ENCODE peak calls at places on chromosome 7, in four cellular contexts. S is H9, F is HCT116, Z is IMR-90. U is an unnamed sample.

GRCh38 chr7:12635830-12636229 is 51.6 kb upstream of the ARL4A start:
- DNase-seq in S (no peak), F (no peak), Z (no peak), U (no peak)

GRCh38 chr7:1931248-1931950 is 261.3 kb downstream of the ELFN1 start:
- DNase-seq in S (no peak), F (no peak), Z (peak; percentile 39), U (no peak)

GRCh38 chr7:33186187-33186586 is 56.8 kb downstream of the BBS9 start:
- DNase-seq in S (peak; percentile 34), F (no peak), Z (peak; percentile 72), U (no peak)

GRCh38 chr7:146090023-146090645 is 26.5 kb upstream of the CNTNAP2 start:
- DNase-seq in S (no peak), F (peak; percentile 10), Z (no peak), U (no peak)

GRCh38 chr7:146115665-146116451 is 743 bp upstream of the CNTNAP2 start:
- DNase-seq in S (peak; percentile 94), F (no peak), Z (no peak), U (peak; percentile 84)

GRCh38 chr7:46767071-46767470 is 814.8 kb downstream of the TNS3 start:
- DNase-seq in S (no peak), F (no peak), Z (no peak), U (no peak)

GRCh38 chr7:2873686-2874551 is 29.8 kb upstream of the GNA12 start:
- DNase-seq in S (peak; percentile 94), F (peak; percentile 81), Z (peak; percentile 95), U (no peak)

GRCh38 chr7:35869810-35870209 is 69.0 kb downstream of the SEPTIN7 start:
- DNase-seq in S (no peak), F (no peak), Z (peak; percentile 74), U (no peak)

GRCh38 chr7:6271091-6271658 is 1.2 kb downstream of the CYTH3 start:
- DNase-seq in S (peak; percentile 41), F (no peak), Z (peak; percentile 39), U (no peak)

GRCh38 chr7:130228840-130229239 is 21.2 kb downstream of the SSMEM1 start:
- DNase-seq in S (no peak), F (no peak), Z (no peak), U (no peak)

GRCh38 chr7:131778601-131779000 is 222.2 kb upstream of the PODXL start:
- DNase-seq in S (no peak), F (no peak), Z (no peak), U (no peak)

GRCh38 chr7:134546903-134547737 is 1.8 kb upstream of the AKR1B15 start:
- DNase-seq in S (peak; percentile 87), F (peak; percentile 56), Z (peak; percentile 62), U (no peak)

GRCh38 chr7:69109131-69109740 is 489.0 kb upstream of the AUTS2 start:
- DNase-seq in S (no peak), F (no peak), Z (no peak), U (no peak)

GRCh38 chr7:28708033-28708451 is 250.1 kb downstream of the TRIL start:
- DNase-seq in S (no peak), F (no peak), Z (peak; percentile 38), U (no peak)

GRCh38 chr7:756928-757560 is 30.0 kb upstream of the PRKAR1B start:
- DNase-seq in S (no peak), F (no peak), Z (no peak), U (peak; percentile 74)

GRCh38 chr7:37945336-37945735 is 24.9 kb downstream of the EPDR1 start:
- DNase-seq in S (no peak), F (no peak), Z (no peak), U (no peak)

GRCh38 chr7:157272351-157273207 is 64.2 kb upstream of the DNAJB6 start:
- DNase-seq in S (no peak), F (no peak), Z (no peak), U (peak; percentile 59)

GRCh38 chr7:108135446-108136190 is 5.5 kb upstream of the LAMB4 start:
- DNase-seq in S (no peak), F (no peak), Z (no peak), U (no peak)

GRCh38 chr7:82017334-82017943 is 247.6 kb upstream of the HGF start:
- DNase-seq in S (no peak), F (peak; percentile 24), Z (peak; percentile 65), U (no peak)

GRCh38 chr7:129728875-129729467 is 117.5 kb downstream of the NRF1 start:
- DNase-seq in S (no peak), F (no peak), Z (no peak), U (no peak)

GRCh38 chr7:1086588-1087461 is 1.1 kb upstream of the GPER1 start:
- DNase-seq in S (peak; percentile 86), F (peak; percentile 34), Z (peak; percentile 42), U (peak; percentile 87)

GRCh38 chr7:55043691-55044090 is 24.9 kb downstream of the EGFR start:
- DNase-seq in S (no peak), F (no peak), Z (no peak), U (no peak)
- H3K27ac ChIP-seq in S (no peak overlapping the region), F (no peak overlapping the region), Z (no peak overlapping the region), U (no peak overlapping the region)

DNA sequence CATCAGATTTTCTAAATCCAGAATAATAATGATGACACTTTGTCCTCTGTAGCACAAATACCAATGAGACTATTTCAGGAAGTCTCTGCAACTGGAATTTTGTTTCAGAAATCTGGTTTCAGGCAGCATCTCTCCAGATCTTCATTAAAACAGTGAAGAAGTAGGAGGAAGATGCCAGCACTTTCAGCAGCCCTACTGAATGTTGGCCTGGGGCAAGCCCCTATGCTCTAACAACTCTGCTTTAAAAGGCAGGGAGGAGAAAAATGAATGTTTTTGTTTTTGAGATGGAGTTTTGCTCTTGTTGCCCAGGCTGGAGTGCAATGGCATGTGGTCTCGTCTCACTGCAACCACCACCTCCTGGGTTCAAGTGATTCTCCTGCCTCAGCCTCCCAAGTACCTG is 7.2 kb upstream of the CAV1 start:
- DNase-seq in S (no peak), F (no peak), Z (no peak), U (no peak)
- H3K4me1 ChIP-seq in S (peaks cover 6% of the 10 kb centered on the region), F (peaks cover 89% of the 10 kb centered on the region), Z (peaks cover 5% of the 10 kb centered on the region), U (no peaks in the 10 kb centered on the region)

GRCh38 chr7:121041516-121042148 is 53.1 kb downstream of the CPED1 start:
- DNase-seq in S (no peak), F (no peak), Z (peak; percentile 43), U (no peak)
- H3K9ac ChIP-seq in S (no peak overlapping the region), F (no peak overlapping the region), Z (no peak overlapping the region), U (no peak overlapping the region)

GRCh38 chr7:51124321-51124720 is 192.3 kb downstream of the COBL start:
- DNase-seq in S (no peak), F (no peak), Z (no peak), U (no peak)
- H3K27ac ChIP-seq in S (no peak overlapping the region), F (no peak overlapping the region), Z (no peak overlapping the region), U (no peak overlapping the region)

GRCh38 chr7:48096273-48096672 is 7.2 kb downstream of the UPP1 start:
- DNase-seq in S (no peak), F (no peak), Z (no peak), U (no peak)
- H3K4me1 ChIP-seq in S (no peaks in the 10 kb centered on the region), F (peaks cover 30% of the 10 kb centered on the region), Z (peaks cover 18% of the 10 kb centered on the region), U (no peaks in the 10 kb centered on the region)

GRCh38 chr7:95622001-95622549 is 25.8 kb upstream of the PDK4 start:
- DNase-seq in S (no peak), F (no peak), Z (no peak), U (no peak)
- H3K9ac ChIP-seq in S (no peak overlapping the region), F (no peak overlapping the region), Z (no peak overlapping the region), U (no peak overlapping the region)